ENCODE peak calls at places on chromosomes 1 and 21, in eight cellular contexts. H is GM19239; X is anterior cingulate cortex; E is NCI-H345; D is adipocyte; U is astrocyte of the cerebellum; N is CD4-positive, CD25-positive, alpha-beta regulatory T cell; R is activated CD4-positive, alpha-beta T cell treated with anti-CD3 and anti-CD28 coated beads, Interleukin-2, amount 10 ng/mL, durations not matched to agents 7 days and 5 days. C is an unnamed sample.

GRCh38 chr1:81802601-81803422 is 2.1 kb downstream of the ADGRL2 start:
- DNase-seq in H (no peak), X (peak; percentile 10), E (peak; percentile 69), D (peak; percentile 87), U (no peak), N (no peak), R (no peak), C (peak; percentile 18)

GRCh38 chr1:31755850-31756492 is 8.2 kb downstream of the ADGRB2 start:
- DNase-seq in H (no peak), X (no peak), E (no peak), D (no peak), U (no peak), N (no peak), R (no peak), C (no peak)

GRCh38 chr1:192108143-192108542 is 50.1 kb upstream of the RGS18 start:
- DNase-seq in H (no peak), X (no peak), E (no peak), D (no peak), U (no peak), N (no peak), R (no peak), C (no peak)

GRCh38 chr21:26125433-26126167 is 45.0 kb downstream of the APP start:
- DNase-seq in H (no peak), X (no peak), E (no peak), D (peak; percentile 31), U (no peak), N (no peak), R (no peak), C (no peak)

GRCh38 chr1:69787151-69787550 is 219.4 kb downstream of the LRRC7 start:
- DNase-seq in H (no peak), X (no peak), E (no peak), D (no peak), U (no peak), N (no peak), R (no peak), C (peak; percentile 1)

GRCh38 chr1:239997515-239998311 is 94.0 kb upstream of the FMN2 start:
- DNase-seq in H (no peak), X (no peak), E (no peak), D (peak; percentile 17), U (no peak), N (no peak), R (no peak), C (peak; percentile 58)

GRCh38 chr1:3275471-3276340 is 178.8 kb upstream of the ARHGEF16 start:
- DNase-seq in H (no peak), X (no peak), E (no peak), D (peak; percentile 53), U (no peak), N (no peak), R (no peak), C (no peak)

GRCh38 chr1:220528679-220529529 is 968 bp downstream of the MARK1 start:
- DNase-seq in H (no peak), X (peak; percentile 47), E (peak; percentile 51), D (peak; percentile 57), U (no peak), N (no peak), R (no peak), C (peak; percentile 65)

GRCh38 chr1:8754993-8755392 is 62.4 kb downstream of the RERE start:
- DNase-seq in H (no peak), X (no peak), E (no peak), D (peak; percentile 12), U (peak; percentile 39), N (no peak), R (no peak), C (peak; percentile 70)

GRCh38 chr1:172626845-172627244 is 32.1 kb upstream of the FASLG start:
- DNase-seq in H (no peak), X (no peak), E (no peak), D (no peak), U (no peak), N (no peak), R (no peak), C (no peak)

GRCh38 chr1:11158720-11159321 is 30.3 kb upstream of the ANGPTL7 start:
- DNase-seq in H (no peak), X (peak; percentile 55), E (no peak), D (peak; percentile 95), U (peak; percentile 86), N (no peak), R (no peak), C (no peak)

GRCh38 chr1:204891860-204892259 is 21.2 kb downstream of the NFASC start:
- DNase-seq in H (no peak), X (no peak), E (no peak), D (no peak), U (no peak), N (no peak), R (no peak), C (no peak)

GRCh38 chr1:108947871-108948525 is 15.3 kb downstream of the CLCC1 start:
- DNase-seq in H (no peak), X (peak; percentile 3), E (no peak), D (no peak), U (no peak), N (no peak), R (no peak), C (no peak)

GRCh38 chr1:60620107-60620506 is 462.3 kb upstream of the NFIA start:
- DNase-seq in H (no peak), X (no peak), E (no peak), D (no peak), U (no peak), N (no peak), R (no peak), C (no peak)

GRCh38 chr1:225523214-225523613 is 95.4 kb upstream of the LBR start:
- DNase-seq in H (no peak), X (no peak), E (no peak), D (no peak), U (no peak), N (no peak), R (no peak), C (no peak)

GRCh38 chr1:186059311-186059710 is 315.7 kb downstream of the TPR start:
- DNase-seq in H (no peak), X (no peak), E (peak; percentile 63), D (peak; percentile 65), U (no peak), N (no peak), R (no peak), C (peak; percentile 20)

GRCh38 chr1:43938383-43938782 is 4.8 kb downstream of the ARTN start:
- DNase-seq in H (no peak), X (no peak), E (no peak), D (no peak), U (no peak), N (no peak), R (no peak), C (no peak)

GRCh38 chr1:81760487-81761097 is 40.1 kb upstream of the ADGRL2 start:
- DNase-seq in H (no peak), X (no peak), E (no peak), D (peak; percentile 79), U (peak; percentile 19), N (no peak), R (no peak), C (no peak)

GRCh38 chr1:89822999-89823628 is 2.3 kb downstream of the LRRC8D start:
- DNase-seq in H (no peak), X (no peak), E (no peak), D (peak; percentile 86), U (no peak), N (no peak), R (no peak), C (peak; percentile 23)

GRCh38 chr1:2534775-2535387 is 4.8 kb upstream of the HES5 start:
- DNase-seq in H (no peak), X (no peak), E (peak; percentile 82), D (peak; percentile 36), U (no peak), N (no peak), R (no peak), C (peak; percentile 92)

GRCh38 chr1:92961131-92961895 is at the start of gene DIPK1A:
- DNase-seq in H (no peak), X (peak; percentile 80), E (peak; percentile 85), D (peak; percentile 83), U (peak; percentile 31), N (peak; percentile 85), R (peak; percentile 80), C (peak; percentile 77)

C was measured in NCI-H69.